ENCODE peak calls at places on chromosomes 5 and 9, in four cellular contexts. A, H, O and G are unnamed samples.

GRCh38 chr5:159341914-159342313 is 11.6 kb upstream of the IL12B start:
- DNase-seq in O (no peak), H (peak; percentile 74), A (peak; percentile 63), G (peak; percentile 56)

GRCh38 chr9:4111233-4112000 is 188.5 kb downstream of the GLIS3 start:
- DNase-seq in O (no peak), A (no peak), H (no peak), G (no peak)

GRCh38 chr9:129962376-129962765 is 80.6 kb downstream of the FNBP1 start:
- DNase-seq in A (no peak), H (peak; percentile 69), O (no peak), G (no peak)

GRCh38 chr5:31463341-31463740 is 68.6 kb downstream of the DROSHA start:
- DNase-seq in O (no peak), H (no peak), A (no peak), G (no peak)

GRCh38 chr9:27572036-27572435 is 1.2 kb downstream of the C9orf72 start:
- DNase-seq in H (peak; percentile 23), O (no peak), A (no peak), G (no peak)

GRCh38 chr9:129482521-129483466 is 138.1 kb downstream of the C9orf50 start:
- DNase-seq in O (peak; percentile 59), H (peak; percentile 79), A (peak; percentile 33), G (peak; percentile 31)

GRCh38 chr9:37986771-37987258 is 82.2 kb downstream of the SHB start:
- DNase-seq in H (no peak), A (no peak), O (no peak), G (no peak)

GRCh38 chr9:68947015-68947414 is 66.9 kb downstream of the PRKACG start:
- DNase-seq in H (no peak), O (no peak), A (no peak), G (no peak)

GRCh38 chr5:78243639-78244038 is 50.9 kb downstream of the AP3B1 start:
- DNase-seq in H (no peak), O (no peak), A (no peak), G (no peak)